ENCODE peak calls at places on chromosomes 6 and 20, in five cellular contexts. N is lung microvascular endothelial cell; L is WERI-Rb-1; T is activated T-cell treated with anti-CD3 and anti-CD28 coated beads, Interleukin-2, amount 50 U/mL, for 4 hours; O is stimulated activated naive CD8-positive, alpha-beta T cell treated with anti-CD3 and anti-CD28 coated beads, Interleukin-15, Interleukin-2, amounts not matched to agents 100 U/mL and 50 U/mL, for 24 hours. G is an unnamed sample.

GRCh38 chr6:43833996-43834390 is 64.0 kb downstream of the VEGFA start:
- DNase-seq in O (no peak), T (no peak), N (no peak), L (no peak), G (no peak)

GRCh38 chr6:163834226-163834970 is 419.9 kb downstream of the QKI start:
- DNase-seq in O (no peak), L (no peak), N (no peak), T (no peak), G (no peak)

GRCh38 chr6:166955865-166956443 is 396 bp downstream of the RNASET2 start:
- DNase-seq in L (no peak), T (no peak), N (no peak), O (no peak), G (no peak)

GRCh38 chr20:44309763-44310663 is 989 bp downstream of the FITM2 start:
- DNase-seq in N (peak; percentile 21), O (peak; percentile 9), L (no peak), T (no peak), G (peak; percentile 47)

GRCh38 chr6:112311950-112312547 is 35.1 kb upstream of the RFPL4B start:
- DNase-seq in T (no peak), N (peak; percentile 50), L (no peak), O (peak; percentile 7), G (peak; percentile 59)

GRCh38 chr6:81834141-81834621 is 81.7 kb upstream of the TENT5A start:
- DNase-seq in O (no peak), N (no peak), T (no peak), L (no peak), G (peak; percentile 85)

GRCh38 chr6:1436334-1437306 is 47.2 kb downstream of the FOXF2 start:
- DNase-seq in L (peak; percentile 64), O (peak; percentile 30), T (peak; percentile 15), N (peak; percentile 71), G (peak; percentile 76)

GRCh38 chr6:11354019-11354418 is 121.6 kb upstream of the NEDD9 start:
- DNase-seq in T (peak; percentile 66), L (no peak), O (peak; percentile 74), N (peak; percentile 95), G (no peak)

GRCh38 chr6:117463762-117464665 is 18.5 kb upstream of the DCBLD1 start:
- DNase-seq in O (no peak), L (no peak), N (peak; percentile 71), T (no peak), G (peak; percentile 57)

GRCh38 chr6:10567256-10568041 is 46.3 kb downstream of the GCNT2 start:
- DNase-seq in N (no peak), O (no peak), T (no peak), L (no peak), G (no peak)

GRCh38 chr6:133774356-133774755 is 114.6 kb upstream of the TCF21 start:
- DNase-seq in T (no peak), N (peak; percentile 78), O (no peak), L (no peak), G (peak; percentile 63)

GRCh38 chr6:20673458-20673857 is 139.2 kb downstream of the CDKAL1 start:
- DNase-seq in L (no peak), O (no peak), N (no peak), T (no peak), G (no peak)

GRCh38 chr6:158046201-158047119 is 64.8 kb downstream of the SYNJ2 start:
- DNase-seq in L (peak; percentile 87), T (no peak), O (no peak), N (no peak), G (no peak)

GRCh38 chr6:154542747-154543146 is 32.3 kb upstream of the CNKSR3 start:
- DNase-seq in N (no peak), L (no peak), T (no peak), O (no peak), G (no peak)

GRCh38 chr6:28772480-28773381 is 151.1 kb downstream of the TRIM27 start:
- DNase-seq in L (no peak), T (no peak), N (no peak), O (no peak), G (no peak)

GRCh38 chr6:105886066-105886811 is 199.9 kb upstream of the PRDM1 start:
- DNase-seq in O (no peak), N (no peak), L (no peak), T (no peak), G (no peak)

GRCh38 chr20:35314460-35315198 is 22.4 kb upstream of the FAM83C start:
- DNase-seq in O (no peak), N (no peak), T (no peak), L (no peak), G (no peak)

GRCh38 chr6:158969148-158969547 is 30.9 kb downstream of the RSPH3 start:
- DNase-seq in O (no peak), T (no peak), L (no peak), N (no peak), G (no peak)

GRCh38 chr20:10313701-10314100 is 95.1 kb downstream of the SNAP25 start:
- DNase-seq in L (peak; percentile 59), O (no peak), N (no peak), T (no peak), G (peak; percentile 64)

G was measured in cardiac muscle cell.